ENCODE peak calls at places on chromosome 12, in ten cellular contexts. Q, T, M, H, Y, D, W, B, P and N are unnamed samples.

GRCh38 chr12:21971344-21971743 is 30.1 kb upstream of the ABCC9 start:
- DNase-seq in Q (no peak), T (no peak), M (no peak), H (no peak), Y (no peak), D (no peak), W (no peak), B (no peak), P (no peak), N (no peak)

GRCh38 chr12:83086023-83086422 is 399.3 kb downstream of the TMTC2 start:
- DNase-seq in Q (no peak), T (no peak), M (no peak), H (no peak), Y (no peak), D (no peak), W (no peak), B (no peak), P (no peak), N (no peak)

GRCh38 chr12:69350002-69350626 is 1.9 kb downstream of the LYZ start:
- DNase-seq in Q (no peak), T (no peak), M (no peak), H (no peak), Y (no peak), D (no peak), W (no peak), B (no peak), P (no peak), N (no peak)

GRCh38 chr12:124397807-124398577 is 103.1 kb downstream of the RFLNA start:
- DNase-seq in Q (no peak), T (no peak), M (no peak), H (no peak), Y (no peak), D (no peak), W (no peak), B (no peak), P (peak; percentile 72), N (no peak)

GRCh38 chr12:1843641-1844005 is 23.3 kb downstream of the LRTM2 start:
- DNase-seq in Q (no peak), T (no peak), M (no peak), H (no peak), Y (no peak), D (no peak), W (no peak), B (no peak), P (no peak), N (peak; percentile 46)

GRCh38 chr12:15123401-15123800 is 97.8 kb downstream of the RERG start:
- DNase-seq in Q (no peak), T (no peak), M (no peak), H (no peak), Y (no peak), D (no peak), W (no peak), B (no peak), P (no peak), N (no peak)

GRCh38 chr12:100138048-100138907 is 4.4 kb downstream of the BLTP3B start:
- DNase-seq in Q (peak; percentile 41), T (no peak), M (no peak), H (no peak), Y (no peak), D (no peak), W (no peak), B (no peak), P (no peak), N (no peak)

GRCh38 chr12:52336641-52337040 is 15.4 kb upstream of the KRT83 start:
- DNase-seq in Q (no peak), T (no peak), M (no peak), H (no peak), Y (no peak), D (no peak), W (no peak), B (no peak), P (no peak), N (no peak)

GRCh38 chr12:115354007-115354452 is 670.1 kb upstream of the TBX3 start:
- DNase-seq in Q (peak; percentile 89), T (peak; percentile 28), M (peak; percentile 18), H (no peak), Y (no peak), D (no peak), W (no peak), B (peak; percentile 36), P (peak; percentile 59), N (peak; percentile 82)

GRCh38 chr12:101018540-101018939 is 191.5 kb downstream of the SLC5A8 start:
- DNase-seq in Q (peak; percentile 85), T (no peak), M (no peak), H (no peak), Y (no peak), D (no peak), W (no peak), B (no peak), P (no peak), N (peak; percentile 86)

GRCh38 chr12:67648306-67649164 is at the start of gene DYRK2:
- DNase-seq in Q (peak; percentile 76), T (peak; percentile 40), M (peak; percentile 85), H (peak; percentile 94), Y (peak; percentile 69), D (peak; percentile 17), W (peak; percentile 87), B (peak; percentile 67), P (peak; percentile 85), N (peak; percentile 76)

GRCh38 chr12:45779936-45780335 is 50.4 kb downstream of the ARID2 start:
- DNase-seq in Q (no peak), T (no peak), M (no peak), H (no peak), Y (no peak), D (no peak), W (no peak), B (no peak), P (no peak), N (no peak)

GRCh38 chr12:65823481-65824313 is 586 bp upstream of the HMGA2 start:
- DNase-seq in Q (peak; percentile 60), T (no peak), M (peak; percentile 27), H (peak; percentile 74), Y (no peak), D (no peak), W (no peak), B (no peak), P (peak; percentile 73), N (peak; percentile 74)

GRCh38 chr12:104006929-104007328 is 41.3 kb downstream of the TDG start:
- DNase-seq in Q (peak; percentile 63), T (no peak), M (no peak), H (no peak), Y (no peak), D (no peak), W (no peak), B (no peak), P (no peak), N (no peak)

GRCh38 chr12:119259483-119259882 is 75.0 kb upstream of the CCDC60 start:
- DNase-seq in Q (no peak), T (no peak), M (no peak), H (no peak), Y (no peak), D (no peak), W (no peak), B (no peak), P (no peak), N (no peak)

GRCh38 chr12:57864811-57865751 is 18.6 kb upstream of the CTDSP2 start:
- DNase-seq in Q (peak; percentile 81), T (no peak), M (peak; percentile 84), H (peak; percentile 89), Y (no peak), D (no peak), W (peak; percentile 83), B (peak; percentile 58), P (peak; percentile 82), N (peak; percentile 78)

DNA sequence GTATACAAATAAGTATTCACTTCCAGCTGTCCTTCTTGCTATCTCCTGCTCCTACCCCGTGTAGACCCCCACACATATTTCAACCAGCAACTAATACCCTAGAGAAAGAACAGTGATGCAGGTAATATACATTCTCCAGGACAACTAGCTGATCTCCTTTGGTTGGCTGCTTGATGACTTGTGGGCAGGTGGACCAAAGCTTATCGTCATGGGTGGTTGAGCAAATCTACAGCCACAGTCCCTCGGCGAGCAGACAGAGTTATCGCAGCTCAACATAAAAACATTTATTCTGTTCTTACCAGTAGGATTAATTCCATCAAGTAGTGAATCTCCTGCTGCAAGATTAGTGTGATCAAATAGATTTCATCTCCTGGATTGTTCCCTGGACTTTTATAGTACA is 314.3 kb downstream of the TMEM132D start:
- DNase-seq in Q (no peak), T (no peak), M (no peak), H (no peak), Y (no peak), D (no peak), W (no peak), B (no peak), P (no peak), N (no peak)
- H3K27ac ChIP-seq in Q (no peak overlapping the region), T (no peak overlapping the region), M (no peak overlapping the region), H (no peak overlapping the region), Y (no peak overlapping the region), D (no peak overlapping the region), W (no peak overlapping the region), B (no peak overlapping the region), P (no peak overlapping the region), N (no peak overlapping the region)

GRCh38 chr12:63508543-63508942 is 159.8 kb downstream of the DPY19L2 start:
- DNase-seq in Q (no peak), T (no peak), M (no peak), H (no peak), Y (no peak), D (no peak), W (no peak), B (no peak), P (no peak), N (no peak)
- H3K27ac ChIP-seq in Q (no peak overlapping the region), T (no peak overlapping the region), M (no peak overlapping the region), H (no peak overlapping the region), Y (no peak overlapping the region), D (no peak overlapping the region), W (no peak overlapping the region), B (no peak overlapping the region), P (no peak overlapping the region), N (no peak overlapping the region)

DNA sequence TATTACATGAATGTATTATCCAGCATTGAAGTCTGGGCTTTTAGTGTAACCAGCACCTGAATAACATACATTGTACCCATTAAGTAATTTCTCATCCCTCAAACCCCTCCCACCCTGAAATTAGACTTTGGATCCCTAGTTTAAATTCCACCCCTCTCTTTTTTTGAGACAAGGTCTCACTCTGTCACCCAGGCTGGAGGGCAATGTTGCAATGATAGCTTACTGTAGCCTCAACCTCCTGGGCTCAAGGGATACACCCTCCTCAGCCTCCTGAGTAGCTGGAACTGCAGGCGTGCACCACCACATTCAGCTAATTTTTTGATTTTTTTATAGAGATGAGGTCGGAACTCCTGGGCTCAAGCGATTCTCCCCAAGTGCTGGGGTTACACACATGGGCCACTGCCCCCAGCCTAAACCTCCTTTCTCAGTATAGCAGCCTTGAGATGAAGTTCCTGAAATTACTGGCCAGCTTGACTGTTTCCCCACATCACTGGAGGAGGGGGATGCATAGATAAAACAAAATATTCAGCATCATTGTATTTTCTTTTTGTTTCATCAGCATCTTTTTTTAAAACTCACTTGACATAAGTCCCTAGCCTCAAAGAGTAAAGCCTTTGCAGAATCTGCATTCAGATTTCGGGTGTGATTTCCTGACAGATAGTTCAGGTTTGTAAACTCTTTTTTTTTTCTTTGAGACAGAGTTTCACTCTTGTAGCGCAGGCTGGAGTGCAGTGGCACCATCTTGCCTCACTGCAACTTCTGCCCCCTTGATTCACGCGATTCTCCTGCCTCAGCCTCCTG is 7.0 kb downstream of the PTPN11 start:
- DNase-seq in Q (no peak), T (no peak), M (no peak), H (no peak), Y (no peak), D (no peak), W (no peak), B (no peak), P (no peak), N (no peak)
- H3K27ac ChIP-seq in Q (no peak overlapping the region), T (no peak overlapping the region), M (no peak overlapping the region), H (no peak overlapping the region), Y (peak overlapping the region; percentile 7), D (no peak overlapping the region), W (no peak overlapping the region), B (no peak overlapping the region), P (no peak overlapping the region), N (no peak overlapping the region)

GRCh38 chr12:92502417-92503028 is 200.3 kb upstream of the PLEKHG7 start:
- DNase-seq in Q (no peak), T (no peak), M (no peak), H (no peak), Y (no peak), D (no peak), W (no peak), B (no peak), P (no peak), N (no peak)
- H3K27ac ChIP-seq in Q (no peak overlapping the region), T (no peak overlapping the region), M (peak overlapping the region; percentile 82), H (peak overlapping the region; percentile 87), Y (no peak overlapping the region), D (no peak overlapping the region), W (peak overlapping the region; percentile 88), B (peak overlapping the region; percentile 79), P (peak overlapping the region; percentile 77), N (no peak overlapping the region)